ENCODE peak calls at places on chromosomes 7 and 10, in five cellular contexts. O is type B pancreatic cell, P is DND-41, H is fibroblast of mammary gland, V is AG09319. A is an unnamed sample.

GRCh38 chr7:121547341-121548092 is 151.4 kb upstream of the FAM3C start:
- DNase-seq in O (no peak), P (no peak), H (peak; percentile 77), V (peak; percentile 47), A (no peak)

GRCh38 chr7:98107313-98107691 is 640 bp downstream of the LMTK2 start:
- DNase-seq in O (no peak), P (peak; percentile 27), H (peak; percentile 14), V (no peak), A (no peak)

GRCh38 chr10:24156686-24157085 is 52.3 kb upstream of the KIAA1217 start:
- DNase-seq in O (no peak), P (no peak), H (peak; percentile 5), V (no peak), A (no peak)

GRCh38 chr10:91389636-91390512 is 20.3 kb upstream of the HECTD2 start:
- DNase-seq in O (no peak), P (peak; percentile 26), H (peak; percentile 72), V (no peak), A (no peak)

GRCh38 chr7:159144756-159145543 is at the start of gene VIPR2:
- DNase-seq in O (no peak), P (peak; percentile 79), H (no peak), V (no peak), A (peak; percentile 80)

GRCh38 chr10:77251297-77252013 is 386.2 kb downstream of the KCNMA1 start:
- DNase-seq in O (no peak), P (peak; percentile 26), H (peak; percentile 63), V (no peak), A (no peak)

GRCh38 chr10:101827919-101828600 is 9.8 kb upstream of the OGA start:
- DNase-seq in O (no peak), P (no peak), H (no peak), V (no peak), A (no peak)

GRCh38 chr7:45872116-45873034 is 507 bp downstream of the CCDC201 start:
- DNase-seq in O (no peak), P (no peak), H (no peak), V (no peak), A (no peak)

GRCh38 chr10:32153931-32154330 is 97.7 kb upstream of the KIF5B start:
- DNase-seq in O (no peak), P (no peak), H (peak; percentile 29), V (no peak), A (no peak)

GRCh38 chr7:16905300-16906044 is 23.7 kb upstream of the AGR3 start:
- DNase-seq in O (no peak), P (no peak), H (peak; percentile 6), V (no peak), A (no peak)

GRCh38 chr7:112958775-112959174 is 127.9 kb downstream of the GPR85 start:
- DNase-seq in O (no peak), P (no peak), H (no peak), V (no peak), A (no peak)

GRCh38 chr7:22569586-22570321 is 69.8 kb upstream of the STEAP1B start:
- DNase-seq in O (no peak), P (no peak), H (no peak), V (no peak), A (no peak)

GRCh38 chr10:128116851-128117615 is 9.2 kb downstream of the MKI67 start:
- DNase-seq in O (no peak), P (no peak), H (peak; percentile 63), V (no peak), A (no peak)

GRCh38 chr10:132555648-132556575 is 18.3 kb downstream of the INPP5A start:
- DNase-seq in O (no peak), P (no peak), H (no peak), V (no peak), A (no peak)

GRCh38 chr7:85600425-85600824 is 413.6 kb upstream of the SEMA3D start:
- DNase-seq in O (no peak), P (no peak), H (no peak), V (no peak), A (no peak)

GRCh38 chr7:123133924-123134323 is 65.8 kb downstream of the SLC13A1 start:
- DNase-seq in O (no peak), P (no peak), H (no peak), V (no peak), A (no peak)

GRCh38 chr7:123126691-123127090 is 73.1 kb downstream of the SLC13A1 start:
- DNase-seq in O (no peak), P (no peak), H (no peak), V (no peak), A (no peak)

GRCh38 chr7:123135960-123136359 is 63.8 kb downstream of the SLC13A1 start:
- DNase-seq in O (no peak), P (no peak), H (no peak), V (no peak), A (no peak)

GRCh38 chr7:123131556-123132345 is 68.0 kb downstream of the SLC13A1 start:
- DNase-seq in O (no peak), P (no peak), H (no peak), V (no peak), A (no peak)

DNA sequence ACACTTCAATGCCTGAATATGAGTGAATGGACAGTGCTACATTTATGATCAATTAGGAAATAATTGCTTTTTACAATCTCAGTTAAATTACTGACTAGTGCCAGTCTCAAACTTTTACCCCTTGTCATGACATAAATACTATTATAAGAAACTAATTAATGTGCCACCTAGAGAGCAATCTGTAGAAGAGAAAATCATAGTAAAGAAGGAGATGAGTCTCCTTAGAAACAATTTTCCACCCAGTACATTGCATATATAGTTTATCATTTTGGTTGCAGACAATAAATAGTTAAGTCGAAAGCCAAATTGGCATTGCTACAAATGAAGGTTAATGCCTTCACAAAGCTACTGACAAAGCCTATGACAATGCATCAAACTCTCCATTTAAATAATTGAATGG is 68.6 kb downstream of the SLC13A1 start:
- DNase-seq in O (no peak), P (no peak), H (no peak), V (no peak), A (no peak)
- TF ChIP-seq CTCF in O (peak; percentile 25), P (no peak), H (no peak), V (no peak), A (no peak)

GRCh38 chr7:19491821-19492452 is 216.9 kb downstream of the POLR1F start:
- DNase-seq in O (no peak), P (no peak), H (peak; percentile 68), V (peak; percentile 4), A (no peak)
- TF ChIP-seq CTCF in O (peak; percentile 76), P (peak; percentile 62), H (peak; percentile 60), V (peak; percentile 66), A (peak; percentile 61)

DNA sequence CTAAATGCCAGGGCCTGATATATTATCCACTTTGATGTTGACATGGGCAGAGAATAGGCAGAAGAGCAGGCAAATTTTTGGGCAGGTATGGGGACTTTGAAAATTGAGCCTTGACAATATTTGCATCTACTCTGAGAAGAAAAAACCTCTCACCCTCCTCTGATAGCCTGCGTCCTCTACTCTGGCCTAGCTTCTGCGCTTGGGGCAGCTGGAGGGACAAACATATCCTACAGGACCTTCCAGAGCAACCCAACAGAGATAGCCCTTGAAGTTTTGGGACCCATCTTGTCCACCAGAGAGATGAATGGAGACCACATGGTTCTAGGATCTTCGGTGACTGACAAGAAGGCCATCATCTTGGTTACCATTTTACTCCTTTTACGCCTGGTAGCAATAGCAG is at the start of gene TAS2R60:
- DNase-seq in O (no peak), P (no peak), H (no peak), V (no peak), A (no peak)
- TF ChIP-seq CTCF in O (no peak), P (no peak), H (no peak), V (no peak), A (no peak)

GRCh38 chr7:77908664-77909063 is 110.1 kb downstream of the PHTF2 start:
- DNase-seq in O (no peak), P (no peak), H (no peak), V (no peak), A (no peak)

GRCh38 chr7:77912293-77912692 is 113.7 kb downstream of the PHTF2 start:
- DNase-seq in O (no peak), P (no peak), H (no peak), V (no peak), A (no peak)

GRCh38 chr7:77907281-77907680 is 108.7 kb downstream of the PHTF2 start:
- DNase-seq in O (no peak), P (no peak), H (no peak), V (no peak), A (no peak)

GRCh38 chr7:77913977-77914607 is 115.5 kb downstream of the PHTF2 start:
- DNase-seq in O (no peak), P (no peak), H (no peak), V (peak; percentile 20), A (no peak)

GRCh38 chr7:77910124-77910523 is 111.6 kb downstream of the PHTF2 start:
- DNase-seq in O (no peak), P (no peak), H (peak; percentile 11), V (no peak), A (no peak)
- TF ChIP-seq CTCF in O (no peak), P (no peak), H (peak; percentile 8), V (no peak), A (no peak)

GRCh38 chr10:95217476-95217875 is 23.4 kb downstream of the ACSM6 start:
- DNase-seq in O (no peak), P (no peak), H (peak; percentile 42), V (no peak), A (no peak)
- TF ChIP-seq CTCF in O (no peak), P (no peak), H (no peak), V (no peak), A (no peak)

GRCh38 chr10:97498076-97498840 is at the start of gene MMS19:
- DNase-seq in O (peak; percentile 100), P (peak; percentile 100), H (peak; percentile 97), V (peak; percentile 98), A (peak; percentile 100)
- TF ChIP-seq CTCF in O (peak; percentile 25), P (no peak), H (no peak), V (no peak), A (no peak)

DNA sequence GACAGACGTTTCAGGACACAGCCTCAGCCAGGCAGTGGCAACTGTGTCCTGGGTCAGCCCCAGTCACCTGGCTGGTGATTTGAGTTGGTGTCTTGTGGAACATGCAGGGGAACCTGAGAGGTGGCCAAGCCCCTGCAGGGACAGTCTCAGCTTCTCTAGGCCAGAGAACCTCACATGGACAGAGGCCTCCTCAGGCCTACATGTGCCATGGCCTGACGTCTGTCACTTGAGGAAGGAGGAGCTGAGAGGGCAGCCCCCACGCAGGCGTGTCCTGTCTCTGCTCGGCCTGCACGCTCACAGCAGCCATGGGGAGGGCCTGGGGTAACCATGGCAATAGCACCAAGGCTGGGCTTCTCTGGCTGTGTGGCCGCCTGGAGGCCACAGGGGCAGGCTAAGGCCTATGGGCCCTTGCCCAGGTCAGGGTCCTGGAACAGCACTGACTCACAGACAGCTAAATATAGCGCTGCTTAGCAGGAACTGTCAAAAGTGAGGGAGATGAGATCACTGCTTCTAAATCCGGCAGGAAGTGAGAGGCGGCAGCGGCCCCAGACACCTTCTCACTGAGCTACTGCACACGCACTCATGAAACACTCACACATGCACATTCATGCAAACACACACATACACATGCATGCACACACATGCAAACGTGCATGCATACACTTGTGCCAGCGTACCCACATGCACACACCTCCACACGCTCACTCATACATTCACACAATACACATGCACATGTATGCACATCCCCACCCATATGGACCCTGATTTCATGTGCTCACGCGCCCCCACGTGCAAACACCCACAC is 57.0 kb downstream of the YKT6 start:
- DNase-seq in O (no peak), P (peak; percentile 13), H (peak; percentile 93), V (no peak), A (no peak)
- TF ChIP-seq CTCF in O (no peak), P (no peak), H (peak; percentile 4), V (no peak), A (no peak)

A was measured in osteocyte.